ENCODE peak calls at places on chromosome 9, in seven cellular contexts. Q, K, I, G, F, M and B are unnamed samples.
A peak's percentile ranks its signal among the peaks of the same experiment; 100 is the strongest.

GRCh38 chr9:133876836-133877235 is 115.3 kb downstream of the VAV2 start:
- DNase-seq in I (no peak), K (no peak), Q (no peak), M (no peak), G (no peak), F (no peak), B (no peak)

GRCh38 chr9:18920685-18921084 is 112.3 kb downstream of the SAXO1 start:
- DNase-seq in G (no peak), Q (no peak), K (no peak), M (peak; percentile 45), I (no peak), F (no peak), B (no peak)

GRCh38 chr9:99172129-99173091 is 49.3 kb downstream of the ALG2 start:
- DNase-seq in I (no peak), Q (no peak), F (no peak), G (no peak), K (no peak), M (no peak), B (no peak)

GRCh38 chr9:128322342-128323191 is at the start of the genes COQ4 and TRUB2:
- DNase-seq in G (peak; percentile 87), F (peak; percentile 92), I (peak; percentile 97), M (peak; percentile 92), K (peak; percentile 96), Q (peak; percentile 96), B (peak; percentile 99)

GRCh38 chr9:17744786-17745185 is 165.9 kb downstream of the SH3GL2 start:
- DNase-seq in I (no peak), G (no peak), M (peak; percentile 12), Q (peak; percentile 15), K (peak; percentile 4), F (peak; percentile 45), B (peak; percentile 14)

GRCh38 chr9:33138768-33139167 is 28.4 kb downstream of the B4GALT1 start:
- DNase-seq in M (no peak), G (no peak), I (peak; percentile 57), F (no peak), Q (no peak), K (no peak), B (no peak)

GRCh38 chr9:6133346-6134063 is 82.1 kb upstream of the IL33 start:
- DNase-seq in M (no peak), I (no peak), G (no peak), Q (no peak), F (no peak), K (no peak), B (no peak)

GRCh38 chr9:114894801-114895433 is 35.5 kb downstream of the TNFSF8 start:
- DNase-seq in K (no peak), F (no peak), M (peak; percentile 99), G (peak; percentile 94), I (no peak), Q (peak; percentile 89), B (no peak)

GRCh38 chr9:138022121-138022741 is 144.6 kb downstream of the CACNA1B start:
- DNase-seq in G (no peak), F (no peak), K (no peak), Q (peak; percentile 9), M (no peak), I (peak; percentile 60), B (peak; percentile 61)

GRCh38 chr9:123985869-123986268 is 25.7 kb upstream of the LHX2 start:
- DNase-seq in K (no peak), I (no peak), Q (no peak), G (no peak), M (no peak), F (no peak), B (no peak)

GRCh38 chr9:96417610-96418073 is 528 bp downstream of the ZNF367 start:
- DNase-seq in G (no peak), I (no peak), F (no peak), K (no peak), M (no peak), Q (no peak), B (peak; percentile 21)

GRCh38 chr9:131525643-131526565 is 5.2 kb downstream of the UCK1 start:
- DNase-seq in K (no peak), M (no peak), I (no peak), Q (no peak), G (no peak), F (no peak), B (no peak)

GRCh38 chr9:18317896-18318295 is 156.1 kb upstream of the ADAMTSL1 start:
- DNase-seq in I (no peak), F (no peak), M (peak; percentile 8), K (no peak), Q (no peak), G (no peak), B (no peak)